ENCODE peak calls at places on chromosomes 2 and 18, in ten cellular contexts. K, L, E, T, M, Y, H, V, D and S are unnamed samples.

GRCh38 chr2:156309106-156309505 is 23.4 kb downstream of the NR4A2 start:
- DNase-seq in D (no peak), V (no peak), H (no peak), T (no peak), Y (no peak), E (no peak), M (no peak), K (no peak), L (no peak), S (no peak)

GRCh38 chr2:96527990-96528679 is 8.4 kb upstream of the ARID5A start:
- DNase-seq in M (peak; percentile 60), L (no peak), K (peak; percentile 29), Y (peak; percentile 97), V (peak; percentile 48), H (peak; percentile 54), D (no peak), E (peak; percentile 67), T (no peak), S (peak; percentile 26)

GRCh38 chr2:169523681-169524080 is 14.2 kb downstream of the KLHL41 start:
- DNase-seq in Y (no peak), T (no peak), M (no peak), H (no peak), D (no peak), L (no peak), V (no peak), E (no peak), K (no peak), S (no peak)

GRCh38 chr2:163692611-163693482 is 43.0 kb downstream of the FIGN start:
- DNase-seq in M (no peak), E (no peak), D (no peak), Y (no peak), L (no peak), T (no peak), H (no peak), K (no peak), V (peak; percentile 27), S (no peak)

GRCh38 chr2:176642074-176642473 is 372.8 kb downstream of the MTX2 start:
- DNase-seq in H (no peak), T (no peak), L (no peak), E (no peak), D (no peak), M (peak; percentile 26), Y (no peak), V (peak; percentile 86), K (no peak), S (no peak)

GRCh38 chr2:102401868-102402267 is 21.1 kb upstream of the IL18RAP start:
- DNase-seq in L (no peak), D (no peak), H (no peak), K (no peak), E (no peak), V (no peak), M (no peak), T (no peak), Y (no peak), S (no peak)

GRCh38 chr2:96537066-96537733 is 648 bp downstream of the ARID5A start:
- DNase-seq in Y (peak; percentile 85), H (peak; percentile 94), M (no peak), V (peak; percentile 80), T (peak; percentile 81), D (peak; percentile 88), E (peak; percentile 64), L (peak; percentile 69), K (peak; percentile 75), S (peak; percentile 43)

GRCh38 chr18:10312316-10313015 is 142.0 kb upstream of the APCDD1 start:
- DNase-seq in D (no peak), Y (no peak), L (no peak), E (no peak), M (no peak), H (no peak), K (no peak), T (no peak), V (peak; percentile 34), S (no peak)

GRCh38 chr2:203412555-203413331 is 84.5 kb downstream of the ABI2 start:
- DNase-seq in H (no peak), E (no peak), K (no peak), V (no peak), T (no peak), D (no peak), Y (no peak), M (no peak), L (peak; percentile 26), S (no peak)

GRCh38 chr2:1789610-1790009 is 45.3 kb upstream of the PXDN start:
- DNase-seq in T (no peak), M (no peak), Y (no peak), L (no peak), H (no peak), K (no peak), D (no peak), E (no peak), V (no peak), S (no peak)

GRCh38 chr2:66957198-66957597 is 439.9 kb upstream of the ETAA1 start:
- DNase-seq in V (no peak), T (no peak), M (no peak), D (no peak), E (peak; percentile 15), L (no peak), K (no peak), H (no peak), Y (no peak), S (no peak)

GRCh38 chr2:240250985-240251847 is 110.8 kb upstream of the OTOS start:
- DNase-seq in D (no peak), E (peak; percentile 96), V (peak; percentile 94), Y (peak; percentile 98), H (no peak), T (peak; percentile 96), M (peak; percentile 89), K (peak; percentile 71), L (peak; percentile 89), S (peak; percentile 87)

GRCh38 chr2:149629003-149629402 is 41.4 kb upstream of the MMADHC start:
- DNase-seq in T (no peak), V (no peak), E (no peak), H (no peak), Y (no peak), K (no peak), M (no peak), L (no peak), D (no peak), S (no peak)

GRCh38 chr2:37344453-37345361 is at the start of gene QPCT:
- DNase-seq in M (peak; percentile 59), H (peak; percentile 42), T (peak; percentile 75), V (peak; percentile 80), K (peak; percentile 49), E (peak; percentile 35), L (peak; percentile 16), D (peak; percentile 51), Y (peak; percentile 80), S (peak; percentile 17)

GRCh38 chr2:212052412-212053159 is 486.0 kb downstream of the ERBB4 start:
- DNase-seq in M (peak; percentile 81), V (no peak), H (no peak), D (no peak), T (no peak), L (no peak), Y (no peak), K (no peak), E (peak; percentile 54), S (no peak)

GRCh38 chr2:240355001-240355891 is 80.2 kb upstream of the GPC1 start:
- DNase-seq in D (no peak), K (peak; percentile 51), E (peak; percentile 60), H (no peak), V (peak; percentile 41), Y (no peak), L (no peak), M (no peak), T (no peak), S (no peak)

GRCh38 chr2:75375646-75376582 is 176.6 kb upstream of the TACR1 start:
- DNase-seq in V (peak; percentile 67), M (peak; percentile 0), T (no peak), D (no peak), E (no peak), H (no peak), L (no peak), K (no peak), Y (no peak), S (no peak)

GRCh38 chr2:10400978-10401951 is 46.9 kb downstream of the ODC1 start:
- DNase-seq in T (peak; percentile 65), V (no peak), H (no peak), M (no peak), K (no peak), Y (no peak), D (no peak), E (no peak), L (no peak), S (no peak)

GRCh38 chr2:219681301-219682290 is 54.2 kb downstream of the SLC4A3 start:
- DNase-seq in K (no peak), Y (no peak), D (no peak), M (no peak), H (no peak), E (peak; percentile 86), T (no peak), L (no peak), V (peak; percentile 18), S (no peak)

GRCh38 chr2:151974997-151975396 is 123.8 kb downstream of the CACNB4 start:
- DNase-seq in V (no peak), L (no peak), D (no peak), H (no peak), Y (no peak), K (no peak), M (no peak), E (no peak), T (no peak), S (no peak)
- H3K27me3 ChIP-seq in V (no peaks in the 10 kb centered on the region), L (no peaks in the 10 kb centered on the region), D (no peaks in the 10 kb centered on the region), H (no peaks in the 10 kb centered on the region), Y (no peaks in the 10 kb centered on the region), K (no peaks in the 10 kb centered on the region), M (no peaks in the 10 kb centered on the region), E (no peaks in the 10 kb centered on the region), T (no peaks in the 10 kb centered on the region), S (peaks cover 39% of the 10 kb centered on the region)

GRCh38 chr2:232931636-232932035 is 61.6 kb downstream of the SNORC start:
- DNase-seq in D (no peak), H (no peak), K (no peak), E (no peak), M (no peak), Y (no peak), L (no peak), T (no peak), V (peak; percentile 31), S (no peak)
- H3K27me3 ChIP-seq in D (peaks cover 4% of the 10 kb centered on the region), H (no peaks in the 10 kb centered on the region), K (peaks cover 36% of the 10 kb centered on the region), E (peaks cover 53% of the 10 kb centered on the region), M (peaks cover 29% of the 10 kb centered on the region), Y (peaks cover 5% of the 10 kb centered on the region), L (no peaks in the 10 kb centered on the region), T (no peaks in the 10 kb centered on the region), V (peaks cover 44% of the 10 kb centered on the region), S (no peaks in the 10 kb centered on the region)

GRCh38 chr2:60544059-60544458 is 9.4 kb downstream of the BCL11A start:
- DNase-seq in T (no peak), K (no peak), M (no peak), Y (no peak), E (no peak), L (no peak), D (no peak), H (no peak), V (no peak), S (no peak)
- H3K27me3 ChIP-seq in T (no peaks in the 10 kb centered on the region), K (no peaks in the 10 kb centered on the region), M (no peaks in the 10 kb centered on the region), Y (peaks cover 5% of the 10 kb centered on the region), E (peaks cover 2% of the 10 kb centered on the region), L (no peaks in the 10 kb centered on the region), D (peaks cover 28% of the 10 kb centered on the region), H (peaks cover 12% of the 10 kb centered on the region), V (no peaks in the 10 kb centered on the region), S (peaks cover 13% of the 10 kb centered on the region)

GRCh38 chr2:113291191-113291590 is 12.5 kb upstream of the PAX8 start:
- DNase-seq in D (no peak), Y (no peak), K (peak; percentile 68), M (no peak), L (no peak), E (no peak), T (no peak), H (no peak), V (no peak), S (no peak)
- H3K27me3 ChIP-seq in D (no peaks in the 10 kb centered on the region), Y (no peaks in the 10 kb centered on the region), K (peaks cover 42% of the 10 kb centered on the region), M (peaks cover 7% of the 10 kb centered on the region), L (no peaks in the 10 kb centered on the region), E (peaks cover 88% of the 10 kb centered on the region), T (no peaks in the 10 kb centered on the region), H (no peaks in the 10 kb centered on the region), V (no peaks in the 10 kb centered on the region), S (peaks cover 32% of the 10 kb centered on the region)

GRCh38 chr2:73177645-73178255 is 24.6 kb upstream of the NOTO start:
- DNase-seq in L (no peak), E (no peak), K (peak; percentile 73), Y (no peak), D (no peak), V (peak; percentile 5), H (no peak), M (no peak), T (no peak), S (no peak)
- H3K27me3 ChIP-seq in L (no peaks in the 10 kb centered on the region), E (peaks cover 92% of the 10 kb centered on the region), K (peaks cover 53% of the 10 kb centered on the region), Y (no peaks in the 10 kb centered on the region), D (peaks cover 10% of the 10 kb centered on the region), V (peaks cover 27% of the 10 kb centered on the region), H (peaks cover 3% of the 10 kb centered on the region), M (peaks cover 12% of the 10 kb centered on the region), T (no peaks in the 10 kb centered on the region), S (peaks cover 5% of the 10 kb centered on the region)